ENCODE peak calls at places on chromosome 13, in six cellular contexts. T is cardiac septum, N is T-helper 1 cell, P is astrocyte of the hippocampus, R is AG09309, I is hepatic stellate cell. F is an unnamed sample.

GRCh38 chr13:58085819-58086218 is 454.3 kb downstream of the PCDH17 start:
- DNase-seq in T (no peak), N (peak), P (peak), R (no peak), I (no peak), F (no peak)

GRCh38 chr13:109922518-109922917 is 136.1 kb upstream of the IRS2 start:
- DNase-seq in T (no peak), N (no peak), P (no peak), R (no peak), I (no peak), F (no peak)

GRCh38 chr13:59016250-59016649 is 1147.5 kb downstream of the DIAPH3 start:
- DNase-seq in T (no peak), N (no peak), P (peak), R (no peak), I (no peak), F (no peak)

GRCh38 chr13:113901231-113901630 is 37.4 kb upstream of the GAS6 start:
- DNase-seq in T (no peak), N (no peak), P (peak), R (no peak), I (no peak), F (no peak)

GRCh38 chr13:30381049-30381448 is 41.2 kb upstream of the UBE2L5 start:
- DNase-seq in T (no peak), N (no peak), P (no peak), R (no peak), I (no peak), F (no peak)

GRCh38 chr13:27583645-27584044 is 36.7 kb downstream of the LNX2 start:
- DNase-seq in T (no peak), N (no peak), P (peak), R (no peak), I (peak), F (no peak)

GRCh38 chr13:53200498-53201453 is 172.2 kb downstream of the OLFM4 start:
- DNase-seq in T (no peak), N (no peak), P (peak), R (no peak), I (peak), F (no peak)

GRCh38 chr13:39196957-39197644 is 158.8 kb downstream of the NHLRC3 start:
- DNase-seq in T (no peak), N (peak), P (no peak), R (no peak), I (no peak), F (no peak)

GRCh38 chr13:48600374-48601364 is 53.1 kb upstream of the CYSLTR2 start:
- DNase-seq in T (no peak), N (no peak), P (peak), R (no peak), I (no peak), F (no peak)

GRCh38 chr13:76762731-76763130 is 123.5 kb downstream of the KCTD12 start:
- DNase-seq in T (no peak), N (no peak), P (no peak), R (no peak), I (no peak), F (no peak)

GRCh38 chr13:31951215-31951678 is 80.3 kb upstream of the FRY start:
- DNase-seq in T (peak), N (peak), P (no peak), R (no peak), I (peak), F (peak)

GRCh38 chr13:72435251-72435650 is 292.2 kb downstream of the MZT1 start:
- DNase-seq in T (no peak), N (no peak), P (no peak), R (no peak), I (no peak), F (no peak)

GRCh38 chr13:111385182-111385857 is 64.9 kb downstream of the TEX29 start:
- DNase-seq in T (peak), N (no peak), P (no peak), R (no peak), I (no peak), F (no peak)

F was measured in immature natural killer cell.